ENCODE peak calls at places on chromosomes 12 and 14, in nine cellular contexts. A, J, B, V, Y, F, L, X and W are unnamed samples.

GRCh38 chr12:12979731-12980259 is 20.3 kb downstream of the HEBP1 start:
- DNase-seq in Y (no peak), V (no peak), F (no peak), J (peak; percentile 43), B (no peak), X (no peak), A (peak; percentile 81), L (peak; percentile 94), W (no peak)

GRCh38 chr12:57126561-57126960 is 1.7 kb upstream of the LRP1 start:
- DNase-seq in B (no peak), L (no peak), F (no peak), Y (no peak), X (no peak), J (no peak), A (no peak), V (no peak), W (no peak)

GRCh38 chr14:62125793-62126192 is 363.6 kb downstream of the SNAPC1 start:
- DNase-seq in F (no peak), L (no peak), V (no peak), Y (no peak), X (no peak), A (no peak), J (no peak), B (no peak), W (no peak)

GRCh38 chr12:115233891-115234543 is 550.0 kb upstream of the TBX3 start:
- DNase-seq in A (no peak), V (no peak), L (no peak), J (no peak), F (no peak), X (no peak), B (no peak), Y (no peak), W (no peak)

GRCh38 chr12:51898937-51899336 is 8.4 kb upstream of the ACVRL1 start:
- DNase-seq in L (no peak), Y (peak; percentile 61), J (peak; percentile 23), A (no peak), F (no peak), V (no peak), B (no peak), X (no peak), W (no peak)

GRCh38 chr14:104968541-104969401 is 9.4 kb downstream of the AHNAK2 start:
- DNase-seq in X (no peak), A (no peak), L (no peak), B (no peak), F (no peak), J (peak; percentile 36), V (peak; percentile 33), Y (no peak), W (peak; percentile 28)

GRCh38 chr12:47787596-47788319 is 14.7 kb downstream of the SLC48A1 start:
- DNase-seq in B (no peak), L (no peak), Y (no peak), X (no peak), F (no peak), J (no peak), A (no peak), V (no peak), W (no peak)

GRCh38 chr14:54654600-54654999 is 87.7 kb downstream of the SAMD4A start:
- DNase-seq in V (no peak), B (no peak), X (no peak), Y (no peak), J (no peak), L (no peak), A (no peak), F (no peak), W (no peak)

GRCh38 chr12:94954029-94954685 is 49.3 kb downstream of the NDUFA12 start:
- DNase-seq in V (no peak), J (no peak), X (no peak), A (no peak), B (no peak), L (peak; percentile 9), F (no peak), Y (no peak), W (no peak)

GRCh38 chr12:8644345-8645248 is 18.0 kb downstream of the MFAP5 start:
- DNase-seq in Y (no peak), J (no peak), F (no peak), A (no peak), X (no peak), L (no peak), B (peak; percentile 46), V (peak; percentile 65), W (no peak)

GRCh38 chr14:104385189-104386135 is 194.1 kb upstream of the C14orf180 start:
- DNase-seq in Y (peak; percentile 52), J (no peak), V (no peak), F (no peak), B (no peak), L (no peak), A (no peak), X (no peak), W (no peak)

GRCh38 chr14:89357655-89358297 is 59.3 kb downstream of the FOXN3 start:
- DNase-seq in F (no peak), B (no peak), J (no peak), L (no peak), X (no peak), A (no peak), Y (no peak), V (no peak), W (no peak)

GRCh38 chr14:94128216-94128839 is 1.1 kb downstream of the IFI27L2 start:
- DNase-seq in X (no peak), J (no peak), A (no peak), F (no peak), V (no peak), L (no peak), B (no peak), Y (no peak), W (no peak)

GRCh38 chr12:102638777-102639176 is 158.4 kb upstream of the IGF1 start:
- DNase-seq in L (no peak), X (no peak), B (no peak), A (no peak), V (no peak), Y (no peak), F (no peak), J (no peak), W (no peak)

GRCh38 chr12:91874086-91874865 is 271.4 kb downstream of the BTG1 start:
- DNase-seq in V (no peak), F (no peak), J (no peak), L (no peak), A (no peak), Y (no peak), B (no peak), X (no peak), W (no peak)

GRCh38 chr12:25262696-25263095 is 12.0 kb upstream of the KRAS start:
- DNase-seq in L (no peak), B (no peak), V (no peak), Y (no peak), F (no peak), X (no peak), J (no peak), A (no peak), W (no peak)

GRCh38 chr14:70802379-70802778 is 6.9 kb downstream of the MAP3K9 start:
- DNase-seq in B (no peak), F (no peak), A (no peak), J (no peak), Y (no peak), L (no peak), V (no peak), X (no peak), W (no peak)

GRCh38 chr12:27575099-27575779 is 51.2 kb downstream of the PPFIBP1 start:
- DNase-seq in B (no peak), V (no peak), L (no peak), A (no peak), Y (no peak), F (no peak), X (no peak), J (no peak), W (no peak)

GRCh38 chr12:52896190-52897100 is 8.4 kb downstream of the KRT8 start:
- DNase-seq in B (no peak), L (no peak), F (no peak), X (no peak), A (no peak), J (no peak), Y (no peak), V (no peak), W (no peak)

GRCh38 chr14:80959448-80960006 is 4.1 kb downstream of the TSHR start:
- DNase-seq in X (peak; percentile 30), Y (no peak), L (no peak), J (no peak), B (peak; percentile 41), A (no peak), F (no peak), V (peak; percentile 78), W (no peak)

GRCh38 chr14:44165286-44165685 is 341.8 kb downstream of the FSCB start:
- DNase-seq in L (no peak), J (no peak), A (no peak), Y (no peak), V (no peak), F (no peak), X (no peak), B (no peak), W (no peak)

GRCh38 chr12:27207626-27208413 is 36.3 kb upstream of the STK38L start:
- DNase-seq in B (no peak), Y (no peak), F (no peak), A (no peak), V (no peak), L (no peak), X (no peak), J (no peak), W (no peak)

GRCh38 chr12:125125271-125125670 is 60.0 kb downstream of the AACS start:
- DNase-seq in J (no peak), A (no peak), X (no peak), B (no peak), Y (no peak), L (no peak), F (no peak), V (no peak), W (no peak)

GRCh38 chr14:31085027-31085426 is 58.8 kb upstream of the STRN3 start:
- DNase-seq in L (no peak), J (no peak), V (no peak), Y (no peak), A (no peak), X (no peak), F (no peak), B (no peak), W (no peak)

GRCh38 chr12:104998423-104999346 is 12.6 kb downstream of the NOPCHAP1 start:
- DNase-seq in Y (no peak), X (no peak), V (no peak), L (no peak), F (no peak), B (no peak), A (no peak), J (no peak), W (no peak)